ENCODE peak calls at places on chromosomes 12 and 14, in eight cellular contexts. U, Z, Y, R, E, K, F and L are unnamed samples.
A peak's percentile ranks its signal among the peaks of the same experiment; 100 is the strongest.

GRCh38 chr12:19025582-19025981 is 104.0 kb upstream of the PLEKHA5 start:
- DNase-seq in U (no peak), F (no peak), K (no peak), R (no peak), E (no peak), Z (no peak), Y (no peak), L (no peak)

GRCh38 chr12:57008113-57008687 is 1.9 kb upstream of the ZBTB39 start:
- DNase-seq in R (no peak), Y (no peak), K (peak; percentile 51), F (no peak), U (no peak), E (no peak), Z (peak; percentile 50), L (no peak)

GRCh38 chr12:10959777-10960176 is 20.7 kb upstream of the TAS2R14 start:
- DNase-seq in E (no peak), K (no peak), F (no peak), Y (no peak), Z (no peak), R (no peak), U (no peak), L (no peak)

GRCh38 chr12:108565976-108566375 is 3.6 kb downstream of the ISCU start:
- DNase-seq in K (no peak), Z (no peak), F (peak; percentile 40), E (peak; percentile 57), U (peak; percentile 67), R (peak; percentile 76), Y (peak; percentile 33), L (no peak)

GRCh38 chr12:54195080-54195479 is 6.3 kb upstream of the SMUG1 start:
- DNase-seq in Z (no peak), Y (no peak), K (no peak), U (no peak), E (no peak), F (no peak), R (no peak), L (no peak)

GRCh38 chr14:105140581-105140980 is 28.0 kb downstream of the JAG2 start:
- DNase-seq in R (no peak), K (no peak), F (no peak), U (no peak), E (no peak), Y (no peak), Z (no peak), L (no peak)

GRCh38 chr14:92673601-92674000 is 74.8 kb downstream of the LGMN start:
- DNase-seq in R (no peak), U (no peak), Z (no peak), F (no peak), Y (no peak), E (no peak), K (no peak), L (no peak)

GRCh38 chr14:78950654-78951053 is 780.5 kb downstream of the NRXN3 start:
- DNase-seq in U (no peak), E (no peak), K (no peak), R (no peak), Z (no peak), Y (no peak), F (no peak), L (no peak)

GRCh38 chr14:91883770-91884169 is 16.4 kb upstream of the TC2N start:
- DNase-seq in F (no peak), E (no peak), U (peak; percentile 84), Y (no peak), K (no peak), R (no peak), Z (no peak), L (no peak)

GRCh38 chr14:74571901-74572828 is 39.9 kb downstream of the LTBP2 start:
- DNase-seq in K (no peak), F (no peak), Y (no peak), R (no peak), Z (peak; percentile 100), E (no peak), U (peak; percentile 58), L (no peak)